ENCODE peak calls at places on chromosome X, in eight cellular contexts. S is thoracic aorta; O is ovary; Y is heart right ventricle; R is CD8-positive, alpha-beta T cell; E is lung; D is GM23338; C is left ventricle myocardium inferior. F is an unnamed sample.

GRCh38 chrX:131762802-131763234 is 218.9 kb downstream of the OR13H1 start:
- DNase-seq in E (peak), O (no peak), C (no peak), R (no peak), Y (no peak), D (peak), S (no peak), F (no peak)

GRCh38 chrX:4150259-4150658 is 436.8 kb upstream of the PRKX start:
- DNase-seq in C (no peak), R (no peak), O (no peak), D (no peak), E (no peak), Y (no peak), S (no peak), F (no peak)

GRCh38 chrX:40281341-40282005 is 183.7 kb upstream of the BCOR start:
- DNase-seq in R (no peak), E (no peak), D (no peak), S (no peak), C (no peak), O (no peak), Y (no peak), F (no peak)

GRCh38 chrX:96791559-96791958 is 92.1 kb upstream of the RPA4 start:
- DNase-seq in E (no peak), D (no peak), S (no peak), Y (no peak), R (no peak), O (no peak), C (no peak), F (no peak)

GRCh38 chrX:132270699-132271098 is 51.5 kb upstream of the RAP2C start:
- DNase-seq in Y (no peak), D (no peak), C (peak), E (peak), O (no peak), S (peak), R (no peak), F (no peak)

GRCh38 chrX:16664059-16664458 is 14.1 kb downstream of the S100G start:
- DNase-seq in Y (no peak), R (no peak), D (no peak), S (no peak), C (no peak), O (no peak), E (no peak), F (no peak)

GRCh38 chrX:15594371-15594770 is 6.4 kb downstream of the ACE2 start:
- DNase-seq in E (no peak), R (no peak), S (no peak), C (no peak), Y (no peak), O (no peak), D (no peak), F (no peak)

GRCh38 chrX:111445485-111445884 is 33.5 kb upstream of the DCX start:
- DNase-seq in R (no peak), O (no peak), S (no peak), Y (no peak), C (no peak), D (peak), E (no peak), F (no peak)

GRCh38 chrX:65697915-65698796 is 30.7 kb downstream of the MSN start:
- DNase-seq in D (peak), Y (peak), O (no peak), E (peak), C (peak), R (peak), S (no peak), F (no peak)

GRCh38 chrX:150364347-150365050 is 1.4 kb downstream of the MAMLD1 start:
- DNase-seq in O (peak), S (no peak), E (peak), Y (peak), D (peak), R (peak), C (peak), F (no peak)

GRCh38 chrX:76183289-76184057 is 10.6 kb downstream of the PBDC1 start:
- DNase-seq in R (no peak), C (no peak), E (no peak), D (no peak), O (no peak), S (no peak), Y (no peak), F (no peak)

GRCh38 chrX:29841750-29842149 is 373.6 kb upstream of the MAGEB2 start:
- DNase-seq in D (no peak), Y (no peak), E (no peak), S (no peak), O (no peak), C (no peak), R (no peak), F (no peak)

GRCh38 chrX:40420899-40421729 is 159.7 kb upstream of the ATP6AP2 start:
- DNase-seq in O (no peak), Y (peak), D (no peak), S (no peak), E (no peak), C (peak), R (no peak), F (no peak)

GRCh38 chrX:17033225-17033624 is 86.8 kb downstream of the REPS2 start:
- DNase-seq in Y (no peak), O (no peak), E (no peak), S (no peak), R (no peak), D (no peak), C (no peak), F (no peak)

GRCh38 chrX:136076942-136077341 is 70.4 kb upstream of the FHL1 start:
- DNase-seq in R (no peak), C (no peak), D (no peak), O (no peak), Y (no peak), S (no peak), E (no peak), F (no peak)

GRCh38 chrX:105972690-105973386 is 65.7 kb downstream of the SERPINA7 start:
- DNase-seq in E (no peak), C (no peak), S (no peak), D (no peak), R (no peak), O (no peak), Y (no peak), F (no peak)

GRCh38 chrX:10007604-10008003 is 40.4 kb downstream of the CLDN34 start:
- DNase-seq in Y (no peak), O (no peak), E (no peak), R (no peak), S (no peak), C (no peak), D (no peak), F (no peak)

GRCh38 chrX:18929775-18930174 is 54.1 kb downstream of the PHKA2 start:
- DNase-seq in R (no peak), S (no peak), D (no peak), E (no peak), O (no peak), Y (no peak), C (no peak), F (no peak)

GRCh38 chrX:107654778-107655761 is 26.8 kb downstream of the PRPS1 start:
- DNase-seq in O (peak), E (peak), S (no peak), R (peak), C (peak), Y (peak), D (peak), F (peak)

GRCh38 chrX:132908891-132909290 is 49.5 kb downstream of the HS6ST2 start:
- DNase-seq in O (no peak), D (no peak), Y (no peak), C (no peak), R (no peak), E (no peak), S (no peak), F (no peak)

DNA sequence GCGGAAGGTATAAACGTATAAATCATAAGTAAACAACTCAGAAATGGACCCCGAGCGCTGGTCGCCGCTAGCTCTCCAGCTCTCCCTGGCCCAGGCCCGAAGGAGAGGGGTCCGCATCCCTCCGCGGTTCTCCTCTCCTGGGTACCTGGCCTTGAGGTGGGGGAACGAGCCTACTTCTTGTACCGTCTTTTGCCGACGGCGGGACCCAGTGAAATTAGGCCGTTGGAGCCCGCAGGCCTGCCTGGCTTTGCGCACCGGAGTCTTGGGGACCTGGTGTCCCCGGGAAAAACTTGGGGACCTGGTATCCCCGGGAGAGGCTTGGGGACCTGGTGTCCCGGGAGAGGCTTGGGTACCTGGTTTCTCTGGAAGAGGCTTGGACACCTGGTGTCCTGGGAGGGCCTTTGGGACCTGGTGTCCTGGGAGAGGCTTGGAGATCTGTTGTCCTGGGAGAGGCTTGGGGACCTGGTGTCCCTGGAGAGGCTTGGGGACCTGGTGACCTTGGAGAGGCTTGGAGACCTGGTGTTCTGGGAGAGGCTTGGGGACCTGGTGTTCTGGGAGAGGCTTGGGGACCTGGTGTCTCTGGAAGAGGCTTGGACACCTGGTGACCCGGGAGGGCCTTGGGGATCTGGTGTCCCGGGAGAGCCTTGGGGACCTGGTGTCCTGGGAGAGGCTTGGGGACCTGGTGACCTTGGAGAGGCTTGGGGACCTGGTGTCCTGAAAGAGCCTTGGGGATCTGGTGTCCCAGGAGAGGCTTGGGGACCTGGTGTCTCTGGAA is 12.0 kb downstream of the SHOX start:
- DNase-seq in C (no peak), S (no peak), Y (no peak), O (no peak), D (peak), R (no peak), E (no peak), F (no peak)
- H3K27ac ChIP-seq in C (no peak), S (no peak), Y (no peak), O (no peak), D (no peak), R (no peak), E (no peak), F (no peak)

DNA sequence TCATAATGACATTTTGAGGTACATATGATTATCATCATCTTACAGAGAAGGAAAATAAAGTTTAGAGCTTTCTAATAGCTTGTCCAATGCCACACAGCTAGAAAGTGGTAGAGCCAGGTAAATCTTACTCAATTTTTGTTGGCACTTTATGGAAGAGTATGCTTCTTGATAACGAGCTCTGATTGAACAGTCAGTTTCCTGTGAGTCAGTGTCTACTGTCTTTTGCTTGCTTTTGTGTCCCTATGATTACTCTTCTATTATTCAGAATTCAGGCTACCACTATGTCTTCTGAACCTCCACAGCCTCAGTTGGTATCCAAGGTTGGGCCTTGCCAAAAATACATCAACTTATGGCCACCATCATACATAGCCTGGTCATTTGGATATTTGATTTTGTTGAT is 2.6 kb downstream of the FAAH2 start:
- DNase-seq in C (no peak), R (no peak), O (no peak), Y (no peak), E (no peak), D (no peak), S (no peak), F (no peak)
- H3K4me3 ChIP-seq in C (no peak), R (no peak), O (no peak), Y (no peak), E (no peak), D (no peak), S (no peak), F (no peak)

DNA sequence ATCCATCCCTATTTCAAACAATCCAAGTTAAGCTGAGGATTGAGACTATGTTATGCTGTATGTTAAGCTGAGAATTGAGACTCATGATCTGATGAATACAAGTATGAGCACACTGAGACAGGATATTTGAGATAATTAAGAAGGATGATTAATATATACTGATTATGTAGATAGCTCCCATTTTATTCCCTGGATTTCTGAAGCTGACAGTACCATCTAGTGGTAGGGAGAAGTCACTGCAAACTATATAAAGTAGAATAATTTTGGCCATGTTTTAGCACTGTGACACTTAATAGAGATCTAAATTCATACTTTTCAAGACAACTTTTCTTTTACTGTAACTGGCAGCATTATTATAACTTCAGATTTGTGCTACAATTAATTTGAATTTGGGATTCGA is 63.8 kb upstream of the HPRT1 start:
- DNase-seq in Y (no peak), E (no peak), C (no peak), D (peak), R (no peak), S (no peak), O (no peak), F (no peak)
- TF ChIP-seq CTCF in Y (peak), E (peak), C (peak), D (peak), R (peak), S (peak), O (peak), F (peak)

DNA sequence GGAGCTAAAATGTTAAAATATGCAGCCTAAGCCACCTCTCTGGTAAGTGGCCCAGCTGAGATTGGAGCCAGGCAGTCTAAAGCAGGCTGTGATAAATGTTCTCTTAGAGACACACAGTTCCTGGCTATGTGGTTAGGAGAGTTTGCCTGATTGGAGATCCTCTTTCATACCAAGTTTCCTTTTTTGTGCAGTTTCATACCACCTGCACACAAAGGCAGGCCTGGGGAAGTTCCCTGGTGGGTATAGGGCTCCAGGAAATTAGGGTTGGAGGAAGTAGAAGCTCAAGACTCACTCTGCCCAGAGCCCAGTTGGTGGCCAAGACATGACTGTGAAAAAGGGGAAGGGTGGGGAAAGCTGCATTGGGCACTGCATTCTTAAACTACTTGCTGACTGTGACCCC is 16.9 kb downstream of the CYBB start:
- DNase-seq in E (no peak), C (peak), D (no peak), Y (peak), S (no peak), R (no peak), O (no peak), F (no peak)
- H3K27ac ChIP-seq in E (no peak), C (no peak), D (no peak), Y (no peak), S (no peak), R (no peak), O (no peak), F (no peak)

GRCh38 chrX:115972717-115973116 is 197.8 kb upstream of the AGTR2 start:
- DNase-seq in Y (no peak), O (no peak), E (no peak), C (no peak), R (no peak), D (no peak), S (no peak), F (no peak)

GRCh38 chrX:115966920-115967319 is 203.6 kb upstream of the AGTR2 start:
- DNase-seq in R (no peak), C (no peak), Y (no peak), O (no peak), E (no peak), S (no peak), D (no peak), F (no peak)

GRCh38 chrX:115970718-115971117 is 199.8 kb upstream of the AGTR2 start:
- DNase-seq in R (no peak), E (no peak), C (no peak), O (no peak), D (no peak), S (no peak), Y (no peak), F (no peak)

DNA sequence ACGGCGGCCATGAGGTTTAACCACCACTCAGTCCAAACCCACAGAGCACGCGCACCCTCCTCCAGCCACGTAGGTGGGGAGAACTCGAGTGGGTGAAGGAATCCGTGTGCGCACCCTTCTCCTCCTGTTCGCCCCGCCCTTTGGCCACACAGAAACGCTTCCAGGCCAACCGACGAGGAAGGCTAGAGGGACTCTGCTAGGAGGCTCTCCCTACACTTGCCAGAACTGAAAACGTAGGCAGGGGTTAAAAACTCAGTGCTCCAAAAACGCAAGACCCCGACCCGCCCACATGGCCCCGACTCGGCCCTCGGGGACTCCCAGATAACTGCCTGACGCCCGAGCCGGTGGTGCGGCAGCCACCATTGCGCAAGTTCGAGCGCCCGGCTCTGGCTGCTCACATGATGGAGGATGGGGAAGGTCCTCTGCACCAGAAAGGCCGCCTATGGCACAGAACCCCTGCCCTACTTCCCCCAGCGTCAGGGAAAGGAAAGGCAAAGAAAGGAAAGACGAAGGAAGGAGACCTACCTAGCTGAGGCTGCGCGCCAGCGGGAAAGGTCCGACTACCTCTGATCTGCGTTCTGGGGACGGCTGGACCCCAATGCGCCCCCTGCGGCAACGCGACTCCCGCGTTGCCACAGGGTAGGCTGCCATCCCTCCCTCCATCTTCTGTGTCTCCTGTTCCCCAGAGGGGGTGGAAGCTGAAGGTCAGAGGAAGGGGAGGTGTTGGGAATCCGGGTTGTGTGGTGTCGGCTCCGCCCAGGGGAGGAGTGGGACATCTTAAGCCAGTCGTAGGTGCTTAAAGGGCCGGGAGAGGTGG is 201.9 kb upstream of the AGTR2 start:
- DNase-seq in O (peak), C (peak), E (peak), R (no peak), S (no peak), D (peak), Y (peak), F (no peak)
- H3K4me3 ChIP-seq in O (peak), C (peak), E (peak), R (no peak), S (peak), D (peak), Y (peak), F (peak)

DNA sequence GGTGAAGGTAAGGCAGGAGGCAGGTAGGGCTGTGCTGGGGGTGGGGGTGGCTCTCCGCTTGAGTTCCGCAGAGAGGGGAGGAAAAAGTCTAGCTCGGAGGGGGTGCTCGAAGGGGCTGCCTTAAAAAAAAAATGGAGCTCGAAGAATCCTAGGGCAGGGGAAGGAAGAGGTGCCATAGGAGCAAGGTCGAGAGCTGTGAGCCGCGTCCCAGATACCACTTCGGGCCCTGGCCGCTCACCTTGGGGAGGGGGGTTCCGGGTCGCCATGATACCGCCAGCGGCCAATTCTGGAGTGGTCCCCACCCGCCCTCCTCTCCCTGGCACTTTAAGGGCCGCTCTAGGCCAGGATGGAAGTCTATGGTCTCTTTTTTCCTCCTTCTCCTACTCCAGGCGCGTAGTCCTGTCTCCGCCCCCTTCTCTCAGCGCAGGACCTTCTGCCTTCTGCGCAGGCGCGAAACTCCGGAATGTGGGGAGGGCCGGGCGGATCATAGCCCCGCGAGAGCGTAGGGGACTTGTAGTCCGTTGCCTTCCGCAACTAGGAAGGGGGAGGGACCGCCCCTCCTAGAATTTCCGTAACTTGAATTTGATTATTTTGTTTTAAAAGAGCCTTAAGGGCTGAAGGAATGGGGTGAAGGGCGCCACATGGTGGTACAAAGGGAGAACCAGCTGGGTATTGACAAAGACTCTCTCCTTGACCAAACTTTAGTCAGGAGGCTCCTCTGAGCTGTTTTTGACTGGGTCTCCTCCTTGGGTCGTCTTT is at the start of gene FUNDC1:
- DNase-seq in S (peak), O (peak), Y (peak), R (peak), C (peak), D (peak), E (peak), F (peak)
- TF ChIP-seq CTCF in S (no peak), O (no peak), Y (no peak), R (peak), C (peak), D (peak), E (no peak), F (peak)

DNA sequence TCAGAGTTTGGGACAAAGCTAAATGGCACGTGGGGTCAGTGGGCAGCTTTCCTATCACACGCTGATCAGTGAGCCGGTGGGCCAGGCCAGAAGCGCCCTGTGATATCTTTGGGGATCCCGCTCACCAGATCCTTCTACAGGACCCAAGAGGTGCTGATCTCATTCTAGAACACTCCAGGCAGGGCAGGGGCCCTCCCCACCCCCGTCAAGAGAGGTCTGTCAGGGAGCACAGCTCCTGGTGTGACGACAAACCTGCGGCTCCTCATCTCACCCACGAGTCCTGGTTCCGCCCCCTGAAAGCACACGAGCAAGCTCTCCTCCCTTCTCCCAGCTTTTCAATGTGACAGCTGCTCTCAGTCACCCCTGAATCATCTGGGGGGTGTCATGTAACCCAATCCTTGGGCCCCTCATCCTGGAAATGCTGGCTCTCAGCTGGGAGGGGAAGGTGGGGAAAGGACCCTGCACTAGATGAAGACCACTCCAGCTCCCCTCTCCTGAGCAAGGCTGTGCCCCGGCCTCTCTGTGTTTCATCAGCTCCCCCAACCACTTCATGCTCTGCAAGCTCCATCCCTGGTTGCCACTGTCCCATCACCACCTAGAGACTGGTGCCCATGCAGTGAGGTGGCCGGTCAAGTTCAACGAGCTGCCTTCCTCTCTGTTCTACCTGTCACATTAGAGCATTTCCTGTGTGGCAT is 4.6 kb downstream of the HCFC1 start:
- DNase-seq in D (no peak), E (no peak), S (no peak), R (no peak), Y (no peak), O (no peak), C (no peak), F (no peak)
- H3K27ac ChIP-seq in D (no peak), E (peak), S (peak), R (peak), Y (no peak), O (no peak), C (peak), F (peak)

F was measured in esophagus muscularis mucosa.